ENCODE peak calls at places on chromosomes 6 and 20, in seven cellular contexts. One of them, this sample, is unnamed.

GRCh38 chr20:33789109-33789857 is 21.9 kb upstream of the CHMP4B start:
- DNase-seq in Calu3: peak; percentile 99
- DNase-seq in heart right ventricle: no peak
- DNase-seq in astrocyte of the spinal cord: peak; percentile 92
- DNase-seq in HL-60: peak; percentile 9
- DNase-seq in SK-N-SH: peak; percentile 68
- DNase-seq in AG10803: peak; percentile 92
- DNase-seq in this sample: no peak

GRCh38 chr6:91754691-91755090 is 1167.8 kb upstream of the MAP3K7 start:
- DNase-seq in HL-60: no peak
- DNase-seq in astrocyte of the spinal cord: no peak
- DNase-seq in AG10803: no peak
- DNase-seq in SK-N-SH: no peak
- DNase-seq in Calu3: no peak
- DNase-seq in heart right ventricle: no peak
- DNase-seq in this sample: no peak

GRCh38 chr6:55925292-55925691 is 49.9 kb upstream of the BMP5 start:
- DNase-seq in SK-N-SH: no peak
- DNase-seq in AG10803: peak; percentile 48
- DNase-seq in HL-60: no peak
- DNase-seq in heart right ventricle: no peak
- DNase-seq in astrocyte of the spinal cord: peak; percentile 88
- DNase-seq in Calu3: no peak
- DNase-seq in this sample: no peak

GRCh38 chr6:31498748-31499147 is 803 bp downstream of the MICB start:
- DNase-seq in heart right ventricle: no peak
- DNase-seq in astrocyte of the spinal cord: no peak
- DNase-seq in AG10803: no peak
- DNase-seq in HL-60: no peak
- DNase-seq in Calu3: peak; percentile 40
- DNase-seq in SK-N-SH: no peak
- DNase-seq in this sample: peak; percentile 29

GRCh38 chr20:51532577-51533191 is 9.8 kb downstream of the NFATC2 start:
- DNase-seq in heart right ventricle: peak; percentile 51
- DNase-seq in HL-60: no peak
- DNase-seq in SK-N-SH: no peak
- DNase-seq in Calu3: no peak
- DNase-seq in astrocyte of the spinal cord: no peak
- DNase-seq in AG10803: peak; percentile 71
- DNase-seq in this sample: no peak

GRCh38 chr6:158665332-158665731 is 15.5 kb downstream of the SYTL3 start:
- DNase-seq in Calu3: no peak
- DNase-seq in HL-60: no peak
- DNase-seq in AG10803: no peak
- DNase-seq in heart right ventricle: no peak
- DNase-seq in astrocyte of the spinal cord: no peak
- DNase-seq in SK-N-SH: no peak
- DNase-seq in this sample: no peak

GRCh38 chr6:139135578-139136545 is 982 bp downstream of the HECA start:
- DNase-seq in SK-N-SH: peak; percentile 73
- DNase-seq in astrocyte of the spinal cord: peak; percentile 47
- DNase-seq in AG10803: no peak
- DNase-seq in HL-60: peak; percentile 74
- DNase-seq in heart right ventricle: peak; percentile 80
- DNase-seq in Calu3: peak; percentile 34
- DNase-seq in this sample: peak; percentile 67

GRCh38 chr20:7716286-7716972 is 223.8 kb downstream of the HAO1 start:
- DNase-seq in Calu3: no peak
- DNase-seq in SK-N-SH: no peak
- DNase-seq in HL-60: no peak
- DNase-seq in astrocyte of the spinal cord: no peak
- DNase-seq in AG10803: no peak
- DNase-seq in heart right ventricle: no peak
- DNase-seq in this sample: no peak

GRCh38 chr20:48846516-48847492 is 19.0 kb upstream of the PREX1 start:
- DNase-seq in Calu3: no peak
- DNase-seq in heart right ventricle: no peak
- DNase-seq in SK-N-SH: peak; percentile 55
- DNase-seq in HL-60: peak; percentile 61
- DNase-seq in astrocyte of the spinal cord: no peak
- DNase-seq in AG10803: no peak
- DNase-seq in this sample: peak; percentile 29

GRCh38 chr20:51305316-51306052 is 237.0 kb downstream of the NFATC2 start:
- DNase-seq in HL-60: no peak
- DNase-seq in SK-N-SH: no peak
- DNase-seq in AG10803: no peak
- DNase-seq in heart right ventricle: no peak
- DNase-seq in Calu3: no peak
- DNase-seq in astrocyte of the spinal cord: no peak
- DNase-seq in this sample: no peak

GRCh38 chr20:1912056-1912455 is 16.8 kb downstream of the SIRPA start:
- DNase-seq in HL-60: no peak
- DNase-seq in astrocyte of the spinal cord: no peak
- DNase-seq in Calu3: no peak
- DNase-seq in heart right ventricle: peak; percentile 43
- DNase-seq in SK-N-SH: no peak
- DNase-seq in AG10803: no peak
- DNase-seq in this sample: no peak

GRCh38 chr6:37018152-37019064 is 13.0 kb downstream of the FGD2 start:
- DNase-seq in heart right ventricle: peak; percentile 89
- DNase-seq in astrocyte of the spinal cord: peak; percentile 86
- DNase-seq in HL-60: peak; percentile 92
- DNase-seq in SK-N-SH: peak; percentile 89
- DNase-seq in Calu3: peak; percentile 95
- DNase-seq in AG10803: peak; percentile 86
- DNase-seq in this sample: peak; percentile 90

GRCh38 chr6:72413884-72414283 is 208.0 kb upstream of the KCNQ5 start:
- DNase-seq in AG10803: no peak
- DNase-seq in SK-N-SH: no peak
- DNase-seq in astrocyte of the spinal cord: no peak
- DNase-seq in heart right ventricle: no peak
- DNase-seq in HL-60: no peak
- DNase-seq in Calu3: peak; percentile 18
- DNase-seq in this sample: no peak

GRCh38 chr6:90227165-90227564 is 69.5 kb downstream of the BACH2 start:
- DNase-seq in HL-60: no peak
- DNase-seq in astrocyte of the spinal cord: no peak
- DNase-seq in SK-N-SH: no peak
- DNase-seq in heart right ventricle: no peak
- DNase-seq in Calu3: no peak
- DNase-seq in AG10803: no peak
- DNase-seq in this sample: no peak

GRCh38 chr6:138590796-138591709 is 91.8 kb upstream of the NHSL1 start:
- DNase-seq in HL-60: peak; percentile 44
- DNase-seq in AG10803: peak; percentile 75
- DNase-seq in heart right ventricle: no peak
- DNase-seq in Calu3: peak; percentile 63
- DNase-seq in astrocyte of the spinal cord: peak; percentile 80
- DNase-seq in SK-N-SH: peak; percentile 51
- DNase-seq in this sample: peak; percentile 70

GRCh38 chr6:16391451-16391912 is 153.1 kb downstream of the GMPR start:
- DNase-seq in SK-N-SH: no peak
- DNase-seq in astrocyte of the spinal cord: peak; percentile 36
- DNase-seq in heart right ventricle: no peak
- DNase-seq in AG10803: peak; percentile 34
- DNase-seq in HL-60: no peak
- DNase-seq in Calu3: no peak
- DNase-seq in this sample: no peak

GRCh38 chr6:46010771-46011170 is 4.9 kb downstream of the CLIC5 start:
- DNase-seq in astrocyte of the spinal cord: no peak
- DNase-seq in Calu3: no peak
- DNase-seq in HL-60: no peak
- DNase-seq in AG10803: no peak
- DNase-seq in SK-N-SH: no peak
- DNase-seq in heart right ventricle: no peak
- DNase-seq in this sample: no peak

GRCh38 chr20:39109933-39110818 is 148.0 kb downstream of the DHX35 start:
- DNase-seq in astrocyte of the spinal cord: no peak
- DNase-seq in Calu3: no peak
- DNase-seq in AG10803: no peak
- DNase-seq in heart right ventricle: no peak
- DNase-seq in SK-N-SH: no peak
- DNase-seq in HL-60: no peak
- DNase-seq in this sample: no peak

GRCh38 chr6:4394786-4395185 is 259.4 kb upstream of the ECI2 start:
- DNase-seq in SK-N-SH: no peak
- DNase-seq in heart right ventricle: no peak
- DNase-seq in astrocyte of the spinal cord: no peak
- DNase-seq in HL-60: peak; percentile 5
- DNase-seq in AG10803: no peak
- DNase-seq in Calu3: no peak
- DNase-seq in this sample: no peak

GRCh38 chr6:130593948-130594347 is 228.1 kb downstream of the TMEM200A start:
- DNase-seq in astrocyte of the spinal cord: no peak
- DNase-seq in SK-N-SH: no peak
- DNase-seq in AG10803: no peak
- DNase-seq in HL-60: no peak
- DNase-seq in heart right ventricle: no peak
- DNase-seq in Calu3: no peak
- DNase-seq in this sample: no peak

GRCh38 chr6:56043761-56044160 is 168.4 kb upstream of the BMP5 start:
- DNase-seq in HL-60: no peak
- DNase-seq in SK-N-SH: no peak
- DNase-seq in AG10803: no peak
- DNase-seq in astrocyte of the spinal cord: no peak
- DNase-seq in Calu3: no peak
- DNase-seq in heart right ventricle: no peak
- DNase-seq in this sample: no peak

GRCh38 chr20:21380711-21381110 is 16.6 kb downstream of the NKX2-4 start:
- DNase-seq in HL-60: no peak
- DNase-seq in Calu3: no peak
- DNase-seq in astrocyte of the spinal cord: no peak
- DNase-seq in AG10803: no peak
- DNase-seq in SK-N-SH: no peak
- DNase-seq in heart right ventricle: no peak
- DNase-seq in this sample: no peak

GRCh38 chr6:118529756-118530155 is 18.3 kb upstream of the PLN start:
- DNase-seq in HL-60: no peak
- DNase-seq in heart right ventricle: no peak
- DNase-seq in Calu3: no peak
- DNase-seq in astrocyte of the spinal cord: no peak
- DNase-seq in AG10803: no peak
- DNase-seq in SK-N-SH: no peak
- DNase-seq in this sample: no peak

GRCh38 chr20:14562976-14563375 is 225.6 kb upstream of the FLRT3 start:
- DNase-seq in SK-N-SH: no peak
- DNase-seq in astrocyte of the spinal cord: no peak
- DNase-seq in AG10803: no peak
- DNase-seq in heart right ventricle: no peak
- DNase-seq in Calu3: no peak
- DNase-seq in HL-60: no peak
- DNase-seq in this sample: no peak

GRCh38 chr20:14566505-14566904 is 229.1 kb upstream of the FLRT3 start:
- DNase-seq in AG10803: peak; percentile 91
- DNase-seq in HL-60: no peak
- DNase-seq in astrocyte of the spinal cord: no peak
- DNase-seq in Calu3: no peak
- DNase-seq in SK-N-SH: no peak
- DNase-seq in heart right ventricle: no peak
- DNase-seq in this sample: no peak

GRCh38 chr20:14556206-14556605 is 218.8 kb upstream of the FLRT3 start:
- DNase-seq in Calu3: no peak
- DNase-seq in HL-60: no peak
- DNase-seq in astrocyte of the spinal cord: no peak
- DNase-seq in heart right ventricle: no peak
- DNase-seq in SK-N-SH: no peak
- DNase-seq in AG10803: no peak
- DNase-seq in this sample: no peak

GRCh38 chr20:14561733-14562132 is 224.3 kb upstream of the FLRT3 start:
- DNase-seq in Calu3: no peak
- DNase-seq in HL-60: no peak
- DNase-seq in heart right ventricle: no peak
- DNase-seq in SK-N-SH: no peak
- DNase-seq in AG10803: peak; percentile 62
- DNase-seq in astrocyte of the spinal cord: no peak
- DNase-seq in this sample: no peak
- TF ChIP-seq CTCF in Calu3: no peak
- TF ChIP-seq CTCF in HL-60: no peak
- TF ChIP-seq CTCF in heart right ventricle: no peak
- TF ChIP-seq CTCF in SK-N-SH: no peak
- TF ChIP-seq CTCF in AG10803: no peak
- TF ChIP-seq CTCF in astrocyte of the spinal cord: no peak
- TF ChIP-seq CTCF in this sample: no peak

GRCh38 chr6:110408891-110409290 is 6.5 kb downstream of the DDO start:
- DNase-seq in SK-N-SH: peak; percentile 69
- DNase-seq in heart right ventricle: no peak
- DNase-seq in AG10803: no peak
- DNase-seq in HL-60: no peak
- DNase-seq in astrocyte of the spinal cord: no peak
- DNase-seq in Calu3: no peak
- DNase-seq in this sample: no peak
- TF ChIP-seq CTCF in SK-N-SH: no peak
- TF ChIP-seq CTCF in heart right ventricle: no peak
- TF ChIP-seq CTCF in AG10803: no peak
- TF ChIP-seq CTCF in HL-60: no peak
- TF ChIP-seq CTCF in astrocyte of the spinal cord: no peak
- TF ChIP-seq CTCF in Calu3: no peak
- TF ChIP-seq CTCF in this sample: no peak

GRCh38 chr6:13194852-13195251 is 133.5 kb downstream of the TBC1D7 start:
- DNase-seq in astrocyte of the spinal cord: peak; percentile 52
- DNase-seq in HL-60: peak; percentile 74
- DNase-seq in SK-N-SH: peak; percentile 50
- DNase-seq in AG10803: peak; percentile 74
- DNase-seq in heart right ventricle: peak; percentile 24
- DNase-seq in Calu3: peak; percentile 43
- DNase-seq in this sample: peak; percentile 32
- TF ChIP-seq CTCF in astrocyte of the spinal cord: peak; percentile 66
- TF ChIP-seq CTCF in HL-60: peak; percentile 40
- TF ChIP-seq CTCF in SK-N-SH: peak; percentile 62
- TF ChIP-seq CTCF in AG10803: peak; percentile 73
- TF ChIP-seq CTCF in heart right ventricle: peak; percentile 38
- TF ChIP-seq CTCF in Calu3: peak; percentile 30
- TF ChIP-seq CTCF in this sample: peak; percentile 32

GRCh38 chr20:22866757-22867425 is 168.2 kb upstream of the SSTR4 start:
- DNase-seq in astrocyte of the spinal cord: peak; percentile 18
- DNase-seq in heart right ventricle: no peak
- DNase-seq in AG10803: no peak
- DNase-seq in HL-60: no peak
- DNase-seq in Calu3: no peak
- DNase-seq in SK-N-SH: no peak
- DNase-seq in this sample: no peak

GRCh38 chr20:22861231-22861980 is 173.7 kb upstream of the SSTR4 start:
- DNase-seq in HL-60: no peak
- DNase-seq in SK-N-SH: no peak
- DNase-seq in Calu3: no peak
- DNase-seq in heart right ventricle: no peak
- DNase-seq in AG10803: peak; percentile 12
- DNase-seq in astrocyte of the spinal cord: no peak
- DNase-seq in this sample: no peak

GRCh38 chr20:22863881-22864280 is 171.2 kb upstream of the SSTR4 start:
- DNase-seq in astrocyte of the spinal cord: peak; percentile 2
- DNase-seq in Calu3: no peak
- DNase-seq in AG10803: no peak
- DNase-seq in HL-60: no peak
- DNase-seq in SK-N-SH: no peak
- DNase-seq in heart right ventricle: no peak
- DNase-seq in this sample: peak; percentile 47

GRCh38 chr20:22861990-22862389 is 173.1 kb upstream of the SSTR4 start:
- DNase-seq in Calu3: no peak
- DNase-seq in heart right ventricle: peak; percentile 43
- DNase-seq in AG10803: no peak
- DNase-seq in astrocyte of the spinal cord: no peak
- DNase-seq in HL-60: no peak
- DNase-seq in SK-N-SH: no peak
- DNase-seq in this sample: no peak

GRCh38 chr20:22862645-22863230 is 172.4 kb upstream of the SSTR4 start:
- DNase-seq in Calu3: no peak
- DNase-seq in HL-60: no peak
- DNase-seq in SK-N-SH: no peak
- DNase-seq in heart right ventricle: peak; percentile 42
- DNase-seq in astrocyte of the spinal cord: no peak
- DNase-seq in AG10803: no peak
- DNase-seq in this sample: no peak
- TF ChIP-seq CTCF in Calu3: no peak
- TF ChIP-seq CTCF in HL-60: no peak
- TF ChIP-seq CTCF in SK-N-SH: peak; percentile 23
- TF ChIP-seq CTCF in heart right ventricle: peak; percentile 13
- TF ChIP-seq CTCF in astrocyte of the spinal cord: no peak
- TF ChIP-seq CTCF in AG10803: no peak
- TF ChIP-seq CTCF in this sample: no peak

This sample was measured in nephron progenitor cell.